ENCODE peak calls at places on chromosomes 2 and 18, in seven cellular contexts. E, A, C, R, S, U and I are unnamed samples.

GRCh38 chr2:49255325-49256023 is 101.2 kb upstream of the FSHR start:
- DNase-seq in E (no peak), A (no peak), C (no peak), R (peak), S (no peak), U (no peak), I (no peak)

GRCh38 chr2:179536185-179536584 is 271.6 kb upstream of the SESTD1 start:
- DNase-seq in E (peak), A (no peak), C (no peak), R (peak), S (no peak), U (no peak), I (no peak)

GRCh38 chr2:152584301-152584700 is 133.0 kb downstream of the PRPF40A start:
- DNase-seq in E (no peak), A (no peak), C (no peak), R (peak), S (no peak), U (no peak), I (no peak)

GRCh38 chr2:85804026-85804425 is 50.2 kb downstream of the ATOH8 start:
- DNase-seq in E (no peak), A (no peak), C (no peak), R (no peak), S (no peak), U (no peak), I (no peak)

GRCh38 chr18:68893396-68893795 is 95.5 kb downstream of the CCDC102B start:
- DNase-seq in E (no peak), A (no peak), C (no peak), R (no peak), S (no peak), U (no peak), I (no peak)

GRCh38 chr18:79568543-79569205 is 110.9 kb upstream of the CTDP1 start:
- DNase-seq in E (no peak), A (no peak), C (no peak), R (no peak), S (no peak), U (no peak), I (no peak)

GRCh38 chr2:19805266-19805665 is 96.5 kb downstream of the TTC32 start:
- DNase-seq in E (no peak), A (no peak), C (no peak), R (no peak), S (no peak), U (no peak), I (no peak)

GRCh38 chr2:238511614-238511950 is 84.9 kb downstream of the ASB1 start:
- DNase-seq in E (no peak), A (no peak), C (no peak), R (no peak), S (no peak), U (no peak), I (no peak)

GRCh38 chr2:12262681-12263436 is 453.9 kb upstream of the TRIB2 start:
- DNase-seq in E (no peak), A (no peak), C (no peak), R (peak), S (no peak), U (no peak), I (no peak)

GRCh38 chr2:190126758-190127157 is 64.2 kb upstream of the MSTN start:
- DNase-seq in E (no peak), A (no peak), C (no peak), R (peak), S (no peak), U (no peak), I (no peak)

GRCh38 chr18:45726603-45727002 is 2.6 kb downstream of the SLC14A1 start:
- DNase-seq in E (no peak), A (no peak), C (no peak), R (no peak), S (no peak), U (no peak), I (no peak)

GRCh38 chr2:58834404-58834803 is 593.3 kb upstream of the FANCL start:
- DNase-seq in E (peak), A (peak), C (no peak), R (peak), S (no peak), U (no peak), I (peak)

GRCh38 chr2:236133410-236134012 is 34.7 kb downstream of the GBX2 start:
- DNase-seq in E (no peak), A (no peak), C (no peak), R (no peak), S (no peak), U (no peak), I (no peak)
- TF ChIP-seq CTCF in E (peak), A (peak), C (peak), R (no peak), S (no peak), U (no peak), I (no peak)

DNA sequence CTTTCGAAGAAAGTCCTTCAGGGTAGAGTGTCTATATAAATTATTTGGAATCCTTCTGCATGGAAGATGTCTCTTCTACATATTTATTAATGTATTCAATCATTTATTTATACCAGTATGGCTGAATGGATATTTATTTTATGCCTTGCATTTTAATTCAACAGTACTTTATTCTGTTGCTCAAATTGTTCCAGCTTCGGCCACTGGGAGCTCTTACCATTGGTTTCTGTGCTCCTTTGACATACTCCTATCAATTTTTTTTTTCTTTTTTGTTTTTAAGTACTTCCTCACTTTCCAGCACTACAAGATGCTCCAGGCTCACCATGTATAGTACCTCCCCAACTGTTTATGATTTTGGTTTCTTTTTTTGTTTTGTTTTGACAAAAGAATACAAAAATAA is 39.4 kb upstream of the WIPF1 start:
- DNase-seq in E (no peak), A (no peak), C (no peak), R (no peak), S (no peak), U (no peak), I (no peak)
- TF ChIP-seq CTCF in E (peak), A (no peak), C (peak), R (peak), S (no peak), U (no peak), I (no peak)

DNA sequence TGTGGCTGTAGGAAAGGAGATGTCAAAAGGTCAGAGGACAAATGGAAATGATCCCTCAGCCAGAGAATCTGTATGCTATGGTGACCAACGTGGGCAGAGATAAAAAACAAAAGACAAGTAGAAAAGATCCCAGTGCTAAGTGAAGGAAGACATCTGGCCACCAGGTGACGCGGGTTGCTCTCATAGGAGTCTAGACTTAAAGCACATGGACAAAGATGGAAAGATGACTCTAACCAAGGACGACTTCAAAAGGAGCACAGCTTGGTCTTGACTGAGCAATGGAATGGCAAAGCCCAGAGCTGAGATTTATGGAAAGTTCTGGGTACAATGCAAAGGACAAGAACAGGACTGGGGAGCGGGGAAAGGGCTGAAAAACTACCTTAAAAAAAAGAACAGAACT is 96.8 kb downstream of the CLIP4 start:
- DNase-seq in E (no peak), A (peak), C (no peak), R (no peak), S (no peak), U (no peak), I (no peak)
- TF ChIP-seq CTCF in E (peak), A (peak), C (no peak), R (no peak), S (no peak), U (no peak), I (peak)

GRCh38 chr2:223696719-223697118 is 94.6 kb upstream of the SCG2 start:
- DNase-seq in E (no peak), A (no peak), C (peak), R (peak), S (no peak), U (no peak), I (no peak)

GRCh38 chr2:223697921-223698645 is 95.9 kb upstream of the SCG2 start:
- DNase-seq in E (no peak), A (no peak), C (peak), R (no peak), S (no peak), U (no peak), I (no peak)

GRCh38 chr2:223688094-223688835 is 86.1 kb upstream of the SCG2 start:
- DNase-seq in E (no peak), A (no peak), C (no peak), R (no peak), S (no peak), U (no peak), I (no peak)

GRCh38 chr2:223697316-223697875 is 95.2 kb upstream of the SCG2 start:
- DNase-seq in E (no peak), A (no peak), C (no peak), R (peak), S (no peak), U (no peak), I (no peak)

DNA sequence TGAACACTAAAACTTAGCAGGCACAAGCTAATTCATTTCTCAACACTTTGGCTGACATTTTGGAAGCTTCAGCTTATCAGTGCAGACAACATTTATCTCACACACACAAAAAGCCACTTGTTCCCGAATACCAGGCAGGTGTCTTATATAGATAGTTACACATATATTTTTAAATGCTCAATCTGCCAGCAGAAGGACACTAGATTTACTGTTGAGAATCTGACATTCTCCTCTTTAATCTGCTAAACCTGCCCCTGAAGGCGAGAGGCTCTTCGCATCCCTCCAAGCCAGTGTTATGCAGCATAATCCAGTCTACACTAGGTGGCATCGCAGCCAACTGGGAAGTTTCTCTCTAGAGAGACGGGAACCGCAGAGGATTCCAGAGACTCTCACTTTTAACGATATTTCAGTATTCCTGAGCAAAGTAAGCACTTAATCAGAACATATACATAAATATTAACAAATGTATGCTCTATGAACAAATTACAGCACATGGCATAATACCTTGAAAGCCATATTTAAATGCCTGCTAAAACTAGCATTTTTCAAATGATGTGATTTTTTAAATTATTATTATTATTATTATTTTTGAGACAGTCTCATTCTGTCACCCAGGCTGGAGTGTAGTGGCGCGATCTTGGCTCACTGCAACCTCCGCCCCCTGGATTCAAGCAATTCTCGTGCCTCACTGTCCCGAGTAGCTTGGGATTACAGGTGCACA is 90.2 kb upstream of the SCG2 start:
- DNase-seq in E (peak), A (no peak), C (peak), R (peak), S (no peak), U (no peak), I (no peak)
- TF ChIP-seq CTCF in E (peak), A (peak), C (peak), R (peak), S (peak), U (peak), I (peak)

GRCh38 chr2:15058015-15058414 is 425.5 kb downstream of the LRATD1 start:
- DNase-seq in E (no peak), A (no peak), C (peak), R (no peak), S (peak), U (no peak), I (no peak)
- TF ChIP-seq CTCF in E (peak), A (peak), C (peak), R (no peak), S (peak), U (no peak), I (peak)

GRCh38 chr2:208254118-208254870 is 577 bp downstream of the IDH1 start:
- DNase-seq in E (peak), A (peak), C (peak), R (peak), S (peak), U (peak), I (peak)
- TF ChIP-seq CTCF in E (peak), A (peak), C (peak), R (peak), S (peak), U (peak), I (peak)

DNA sequence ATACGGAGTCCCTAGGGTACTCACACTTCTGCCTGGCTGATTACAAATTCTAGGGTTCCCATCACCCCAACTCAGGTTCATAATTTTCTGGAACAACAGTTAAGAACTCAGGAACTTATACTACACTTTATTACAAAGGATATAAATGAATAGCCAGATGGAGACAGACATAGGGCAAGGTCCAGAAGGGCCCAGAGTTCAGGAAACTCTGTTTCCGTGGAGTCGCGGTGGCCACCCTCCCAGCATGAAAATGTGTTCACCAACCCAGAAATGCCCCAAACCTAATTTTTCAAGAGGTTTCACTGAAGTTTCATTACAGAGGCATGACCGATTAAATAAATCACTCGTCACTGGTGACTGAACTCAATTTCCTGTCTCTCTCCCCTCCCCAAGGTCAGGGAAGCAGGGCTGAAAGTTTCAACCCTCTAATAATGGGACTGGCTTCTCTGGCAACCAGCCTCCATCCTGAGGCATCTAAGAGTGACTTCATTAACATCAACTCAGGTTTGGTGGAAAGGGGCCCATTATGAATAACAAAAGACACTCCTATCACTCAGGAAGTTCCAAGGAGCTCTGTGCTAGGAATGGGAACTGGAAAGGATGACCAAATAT is 22.4 kb downstream of the USP40 start:
- DNase-seq in E (no peak), A (no peak), C (no peak), R (no peak), S (no peak), U (peak), I (no peak)
- TF ChIP-seq CTCF in E (no peak), A (no peak), C (no peak), R (no peak), S (no peak), U (no peak), I (no peak)

DNA sequence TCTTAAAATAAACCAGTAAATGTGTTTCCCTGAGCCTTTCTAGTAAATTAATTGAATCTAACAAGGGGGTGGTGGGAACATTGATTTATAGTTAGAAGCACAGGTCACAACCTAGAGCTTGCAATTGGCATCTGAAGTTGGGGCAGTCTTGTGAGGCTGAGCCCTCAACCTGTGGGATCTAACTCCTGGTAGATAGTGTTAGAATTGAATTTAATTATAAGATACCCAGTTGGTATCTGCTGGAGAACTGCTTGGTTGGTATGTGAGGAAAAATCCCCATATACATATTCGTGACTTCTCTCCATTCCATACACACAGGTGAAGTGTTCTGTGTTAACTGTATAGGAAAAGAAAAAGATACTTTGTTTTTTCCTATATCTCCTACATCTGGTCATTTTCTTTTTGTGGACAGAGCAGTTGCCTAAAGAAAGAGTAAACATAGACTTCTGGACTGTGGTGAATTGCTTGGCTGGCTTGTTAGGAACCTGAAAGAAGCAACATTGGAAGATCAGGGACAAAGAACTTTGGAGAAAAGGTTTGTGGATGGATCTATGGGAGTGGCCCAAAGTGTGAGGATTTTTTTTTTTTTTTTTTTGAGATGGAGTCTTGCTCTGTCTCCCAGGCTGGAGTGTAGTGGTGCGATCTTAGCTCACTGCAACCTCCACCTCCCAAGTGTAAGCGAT is 36.7 kb downstream of the THNSL2 start:
- DNase-seq in E (no peak), A (no peak), C (no peak), R (no peak), S (no peak), U (no peak), I (no peak)
- TF ChIP-seq CTCF in E (no peak), A (no peak), C (no peak), R (no peak), S (no peak), U (no peak), I (no peak)

DNA sequence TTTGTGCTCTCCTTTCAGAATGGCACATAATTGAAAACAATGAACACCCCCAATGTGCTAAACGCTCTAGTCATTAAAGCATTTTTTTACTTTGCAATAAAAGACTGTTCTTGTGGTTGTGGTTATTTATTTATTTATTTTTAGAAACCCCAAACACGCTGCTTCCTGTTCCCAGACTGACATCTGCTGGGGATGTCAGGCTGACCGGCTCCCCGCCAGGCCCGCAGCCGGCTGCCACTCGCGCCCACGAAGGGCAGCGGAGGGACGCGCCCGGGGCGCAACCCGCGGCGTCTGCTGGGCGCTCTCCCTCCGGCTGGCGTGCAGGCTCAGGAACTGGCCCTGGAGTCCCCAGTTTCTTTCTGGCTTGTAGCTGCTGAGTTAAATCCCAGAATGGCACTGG is 83.1 kb upstream of the SP3 start:
- DNase-seq in E (no peak), A (no peak), C (no peak), R (no peak), S (peak), U (no peak), I (no peak)
- TF ChIP-seq CTCF in E (peak), A (peak), C (no peak), R (no peak), S (peak), U (no peak), I (no peak)

GRCh38 chr2:61425605-61426155 is 45.2 kb downstream of the USP34 start:
- DNase-seq in E (no peak), A (no peak), C (no peak), R (no peak), S (no peak), U (no peak), I (no peak)

GRCh38 chr2:61431345-61431744 is 39.5 kb downstream of the USP34 start:
- DNase-seq in E (no peak), A (no peak), C (no peak), R (no peak), S (no peak), U (no peak), I (no peak)

GRCh38 chr2:61421611-61422010 is 49.3 kb downstream of the USP34 start:
- DNase-seq in E (no peak), A (no peak), C (no peak), R (no peak), S (no peak), U (no peak), I (no peak)

GRCh38 chr2:61423714-61424113 is 47.2 kb downstream of the USP34 start:
- DNase-seq in E (peak), A (no peak), C (no peak), R (peak), S (no peak), U (no peak), I (no peak)

GRCh38 chr2:61426267-61426897 is 44.5 kb downstream of the USP34 start:
- DNase-seq in E (no peak), A (peak), C (peak), R (no peak), S (peak), U (peak), I (peak)
- TF ChIP-seq CTCF in E (peak), A (peak), C (peak), R (peak), S (peak), U (peak), I (peak)